ENCODE peak calls at places on chromosome 2, in seven cellular contexts. One of them, this sample, is unnamed.

GRCh38 chr2:10817413-10817812 is 4.8 kb upstream of the PDIA6 start:
- DNase-seq in spleen: peak; percentile 69
- DNase-seq in tibial artery: no peak
- DNase-seq in GM23338: peak; percentile 36
- DNase-seq in naive thymus-derived CD4-positive, alpha-beta T cell: no peak
- DNase-seq in fibroblast of lung: no peak
- DNase-seq in left lung: no peak
- DNase-seq in this sample: no peak

GRCh38 chr2:96470636-96471035 is 34.5 kb downstream of the NEURL3 start:
- DNase-seq in left lung: peak; percentile 85
- DNase-seq in GM23338: peak; percentile 87
- DNase-seq in tibial artery: peak; percentile 26
- DNase-seq in naive thymus-derived CD4-positive, alpha-beta T cell: peak; percentile 13
- DNase-seq in spleen: peak; percentile 82
- DNase-seq in fibroblast of lung: peak; percentile 31
- DNase-seq in this sample: peak; percentile 76

GRCh38 chr2:169141713-169142352 is 72.5 kb downstream of the DHRS9 start:
- DNase-seq in tibial artery: peak; percentile 43
- DNase-seq in GM23338: peak; percentile 90
- DNase-seq in spleen: no peak
- DNase-seq in fibroblast of lung: peak; percentile 57
- DNase-seq in left lung: no peak
- DNase-seq in naive thymus-derived CD4-positive, alpha-beta T cell: peak; percentile 42
- DNase-seq in this sample: peak; percentile 80

GRCh38 chr2:6927186-6927585 is 10.0 kb downstream of the RNF144A start:
- DNase-seq in tibial artery: no peak
- DNase-seq in fibroblast of lung: no peak
- DNase-seq in spleen: no peak
- DNase-seq in left lung: no peak
- DNase-seq in naive thymus-derived CD4-positive, alpha-beta T cell: no peak
- DNase-seq in GM23338: no peak
- DNase-seq in this sample: peak; percentile 76

GRCh38 chr2:27960237-27960912 is 69.8 kb downstream of the BABAM2 start:
- DNase-seq in tibial artery: no peak
- DNase-seq in spleen: no peak
- DNase-seq in naive thymus-derived CD4-positive, alpha-beta T cell: peak; percentile 26
- DNase-seq in left lung: no peak
- DNase-seq in GM23338: no peak
- DNase-seq in fibroblast of lung: peak; percentile 92
- DNase-seq in this sample: no peak

GRCh38 chr2:203808041-203808750 is 59.4 kb upstream of the CTLA4 start:
- DNase-seq in GM23338: peak; percentile 18
- DNase-seq in tibial artery: no peak
- DNase-seq in naive thymus-derived CD4-positive, alpha-beta T cell: no peak
- DNase-seq in spleen: no peak
- DNase-seq in left lung: no peak
- DNase-seq in fibroblast of lung: peak; percentile 90
- DNase-seq in this sample: peak; percentile 75

GRCh38 chr2:189222440-189222839 is 42.9 kb upstream of the COL5A2 start:
- DNase-seq in spleen: no peak
- DNase-seq in left lung: peak; percentile 39
- DNase-seq in naive thymus-derived CD4-positive, alpha-beta T cell: no peak
- DNase-seq in fibroblast of lung: peak; percentile 53
- DNase-seq in GM23338: no peak
- DNase-seq in tibial artery: peak; percentile 38
- DNase-seq in this sample: no peak

GRCh38 chr2:216880509-216881184 is 20.8 kb upstream of the TNP1 start:
- DNase-seq in tibial artery: no peak
- DNase-seq in left lung: peak; percentile 41
- DNase-seq in GM23338: no peak
- DNase-seq in spleen: no peak
- DNase-seq in fibroblast of lung: peak; percentile 72
- DNase-seq in naive thymus-derived CD4-positive, alpha-beta T cell: no peak
- DNase-seq in this sample: peak; percentile 85

GRCh38 chr2:151032741-151033152 is 228.9 kb downstream of the RBM43 start:
- DNase-seq in spleen: no peak
- DNase-seq in left lung: no peak
- DNase-seq in tibial artery: no peak
- DNase-seq in fibroblast of lung: peak; percentile 95
- DNase-seq in GM23338: no peak
- DNase-seq in naive thymus-derived CD4-positive, alpha-beta T cell: no peak
- DNase-seq in this sample: no peak

GRCh38 chr2:18834341-18834740 is 245.0 kb upstream of the NT5C1B start:
- DNase-seq in tibial artery: no peak
- DNase-seq in spleen: no peak
- DNase-seq in naive thymus-derived CD4-positive, alpha-beta T cell: no peak
- DNase-seq in left lung: no peak
- DNase-seq in GM23338: no peak
- DNase-seq in fibroblast of lung: peak; percentile 62
- DNase-seq in this sample: no peak

GRCh38 chr2:110948027-110948687 is 172.6 kb upstream of the BCL2L11 start:
- DNase-seq in fibroblast of lung: peak; percentile 72
- DNase-seq in tibial artery: no peak
- DNase-seq in GM23338: no peak
- DNase-seq in spleen: no peak
- DNase-seq in naive thymus-derived CD4-positive, alpha-beta T cell: no peak
- DNase-seq in left lung: no peak
- DNase-seq in this sample: no peak

GRCh38 chr2:240444464-240444863 is 9.0 kb downstream of the GPC1 start:
- DNase-seq in fibroblast of lung: no peak
- DNase-seq in naive thymus-derived CD4-positive, alpha-beta T cell: no peak
- DNase-seq in spleen: no peak
- DNase-seq in GM23338: no peak
- DNase-seq in tibial artery: no peak
- DNase-seq in left lung: no peak
- DNase-seq in this sample: no peak

GRCh38 chr2:218067523-218067922 is 1.5 kb upstream of the RUFY4 start:
- DNase-seq in fibroblast of lung: no peak
- DNase-seq in GM23338: no peak
- DNase-seq in spleen: no peak
- DNase-seq in tibial artery: no peak
- DNase-seq in left lung: no peak
- DNase-seq in naive thymus-derived CD4-positive, alpha-beta T cell: no peak
- DNase-seq in this sample: no peak

GRCh38 chr2:29747786-29748470 is 173.5 kb downstream of the ALK start:
- DNase-seq in fibroblast of lung: peak; percentile 56
- DNase-seq in tibial artery: no peak
- DNase-seq in spleen: no peak
- DNase-seq in naive thymus-derived CD4-positive, alpha-beta T cell: no peak
- DNase-seq in left lung: no peak
- DNase-seq in GM23338: no peak
- DNase-seq in this sample: no peak

GRCh38 chr2:54944724-54945326 is 105.4 kb downstream of the RTN4 start:
- DNase-seq in fibroblast of lung: no peak
- DNase-seq in left lung: no peak
- DNase-seq in spleen: no peak
- DNase-seq in tibial artery: no peak
- DNase-seq in naive thymus-derived CD4-positive, alpha-beta T cell: no peak
- DNase-seq in GM23338: no peak
- DNase-seq in this sample: no peak

GRCh38 chr2:142914507-142915313 is 37.2 kb downstream of the KYNU start:
- DNase-seq in tibial artery: no peak
- DNase-seq in naive thymus-derived CD4-positive, alpha-beta T cell: no peak
- DNase-seq in spleen: no peak
- DNase-seq in fibroblast of lung: no peak
- DNase-seq in left lung: no peak
- DNase-seq in GM23338: peak; percentile 33
- DNase-seq in this sample: no peak

GRCh38 chr2:69348781-69349180 is 38.2 kb downstream of the GFPT1 start:
- DNase-seq in GM23338: no peak
- DNase-seq in naive thymus-derived CD4-positive, alpha-beta T cell: no peak
- DNase-seq in left lung: no peak
- DNase-seq in spleen: no peak
- DNase-seq in tibial artery: no peak
- DNase-seq in fibroblast of lung: no peak
- DNase-seq in this sample: no peak

GRCh38 chr2:10414591-10414990 is 33.5 kb downstream of the ODC1 start:
- DNase-seq in tibial artery: no peak
- DNase-seq in GM23338: no peak
- DNase-seq in left lung: no peak
- DNase-seq in spleen: no peak
- DNase-seq in fibroblast of lung: no peak
- DNase-seq in naive thymus-derived CD4-positive, alpha-beta T cell: no peak
- DNase-seq in this sample: no peak

GRCh38 chr2:12300019-12300602 is 416.6 kb upstream of the TRIB2 start:
- DNase-seq in naive thymus-derived CD4-positive, alpha-beta T cell: no peak
- DNase-seq in left lung: no peak
- DNase-seq in spleen: no peak
- DNase-seq in tibial artery: no peak
- DNase-seq in fibroblast of lung: no peak
- DNase-seq in GM23338: no peak
- DNase-seq in this sample: no peak

GRCh38 chr2:238875531-238876231 is 27.8 kb downstream of the TWIST2 start:
- DNase-seq in left lung: peak; percentile 62
- DNase-seq in naive thymus-derived CD4-positive, alpha-beta T cell: no peak
- DNase-seq in tibial artery: peak; percentile 70
- DNase-seq in GM23338: no peak
- DNase-seq in fibroblast of lung: peak; percentile 70
- DNase-seq in spleen: peak; percentile 47
- DNase-seq in this sample: no peak

GRCh38 chr2:83826601-83827000 is 632.5 kb downstream of the SUCLG1 start:
- DNase-seq in tibial artery: no peak
- DNase-seq in left lung: no peak
- DNase-seq in naive thymus-derived CD4-positive, alpha-beta T cell: no peak
- DNase-seq in GM23338: no peak
- DNase-seq in spleen: no peak
- DNase-seq in fibroblast of lung: no peak
- DNase-seq in this sample: no peak

GRCh38 chr2:73489053-73489452 is 103.4 kb downstream of the ALMS1 start:
- DNase-seq in fibroblast of lung: no peak
- DNase-seq in GM23338: no peak
- DNase-seq in naive thymus-derived CD4-positive, alpha-beta T cell: no peak
- DNase-seq in spleen: no peak
- DNase-seq in left lung: no peak
- DNase-seq in tibial artery: no peak
- DNase-seq in this sample: no peak

GRCh38 chr2:160229591-160229990 is 29.5 kb upstream of the ITGB6 start:
- DNase-seq in tibial artery: no peak
- DNase-seq in spleen: no peak
- DNase-seq in fibroblast of lung: peak; percentile 43
- DNase-seq in GM23338: no peak
- DNase-seq in left lung: no peak
- DNase-seq in naive thymus-derived CD4-positive, alpha-beta T cell: no peak
- DNase-seq in this sample: no peak

GRCh38 chr2:205107810-205108209 is 562.5 kb downstream of the PARD3B start:
- DNase-seq in naive thymus-derived CD4-positive, alpha-beta T cell: no peak
- DNase-seq in fibroblast of lung: no peak
- DNase-seq in GM23338: no peak
- DNase-seq in left lung: no peak
- DNase-seq in spleen: no peak
- DNase-seq in tibial artery: no peak
- DNase-seq in this sample: no peak

GRCh38 chr2:54077088-54077900 is 38.1 kb upstream of the ACYP2 start:
- DNase-seq in naive thymus-derived CD4-positive, alpha-beta T cell: no peak
- DNase-seq in GM23338: no peak
- DNase-seq in left lung: no peak
- DNase-seq in spleen: no peak
- DNase-seq in tibial artery: no peak
- DNase-seq in fibroblast of lung: no peak
- DNase-seq in this sample: no peak

GRCh38 chr2:200615247-200615646 is 29.4 kb downstream of the AOX1 start:
- DNase-seq in tibial artery: no peak
- DNase-seq in naive thymus-derived CD4-positive, alpha-beta T cell: no peak
- DNase-seq in spleen: no peak
- DNase-seq in fibroblast of lung: peak; percentile 72
- DNase-seq in GM23338: no peak
- DNase-seq in left lung: no peak
- DNase-seq in this sample: no peak

GRCh38 chr2:219245148-219245898 is at the start of the genes GLB1L and STK16:
- DNase-seq in left lung: peak; percentile 98
- DNase-seq in naive thymus-derived CD4-positive, alpha-beta T cell: peak; percentile 84
- DNase-seq in fibroblast of lung: peak; percentile 94
- DNase-seq in tibial artery: peak; percentile 91
- DNase-seq in GM23338: peak; percentile 98
- DNase-seq in spleen: peak; percentile 98
- DNase-seq in this sample: peak; percentile 94

GRCh38 chr2:79909521-79909920 is 395.0 kb downstream of the LRRTM1 start:
- DNase-seq in spleen: no peak
- DNase-seq in tibial artery: no peak
- DNase-seq in left lung: peak; percentile 65
- DNase-seq in GM23338: no peak
- DNase-seq in naive thymus-derived CD4-positive, alpha-beta T cell: no peak
- DNase-seq in fibroblast of lung: no peak
- DNase-seq in this sample: no peak

GRCh38 chr2:143192085-143192484 is 62.9 kb downstream of the ARHGAP15 start:
- DNase-seq in left lung: no peak
- DNase-seq in GM23338: no peak
- DNase-seq in spleen: no peak
- DNase-seq in fibroblast of lung: no peak
- DNase-seq in naive thymus-derived CD4-positive, alpha-beta T cell: no peak
- DNase-seq in tibial artery: no peak
- DNase-seq in this sample: no peak

GRCh38 chr2:234241656-234242445 is 191.3 kb downstream of the SPP2 start:
- DNase-seq in left lung: no peak
- DNase-seq in GM23338: no peak
- DNase-seq in tibial artery: no peak
- DNase-seq in spleen: no peak
- DNase-seq in naive thymus-derived CD4-positive, alpha-beta T cell: no peak
- DNase-seq in fibroblast of lung: peak; percentile 43
- DNase-seq in this sample: no peak
- H3K4me1 ChIP-seq in left lung: no peaks in the 10 kb centered on the region
- H3K4me1 ChIP-seq in GM23338: peaks cover 4% of the 10 kb centered on the region
- H3K4me1 ChIP-seq in tibial artery: no peaks in the 10 kb centered on the region
- H3K4me1 ChIP-seq in spleen: peaks cover 13% of the 10 kb centered on the region
- H3K4me1 ChIP-seq in naive thymus-derived CD4-positive, alpha-beta T cell: peaks cover 9% of the 10 kb centered on the region
- H3K4me1 ChIP-seq in fibroblast of lung: peaks cover 12% of the 10 kb centered on the region
- H3K4me1 ChIP-seq in this sample: no peaks in the 10 kb centered on the region

DNA sequence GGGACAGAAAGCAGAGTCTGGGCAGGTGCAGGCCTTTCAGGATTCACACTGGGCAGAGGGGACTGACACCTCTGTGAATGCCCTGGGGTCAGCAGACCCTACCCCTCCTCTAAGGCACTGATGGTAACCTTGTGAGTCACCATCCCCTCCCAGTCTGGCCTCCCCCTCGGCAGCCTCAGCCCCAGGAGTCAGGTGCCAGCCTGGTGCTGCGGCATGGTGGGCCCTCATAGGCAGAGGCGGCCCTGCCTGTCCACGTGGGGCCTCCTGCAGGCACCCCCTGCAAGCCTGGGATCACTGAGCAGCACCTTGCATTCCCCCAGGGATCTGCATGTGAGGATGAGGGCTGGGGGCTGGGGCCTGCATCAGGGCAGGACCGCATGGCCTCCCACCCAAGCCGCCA is 4.8 kb upstream of the GPR17 start:
- DNase-seq in spleen: no peak
- DNase-seq in GM23338: no peak
- DNase-seq in naive thymus-derived CD4-positive, alpha-beta T cell: no peak
- DNase-seq in fibroblast of lung: no peak
- DNase-seq in left lung: no peak
- DNase-seq in tibial artery: no peak
- DNase-seq in this sample: no peak
- H3K4me3 ChIP-seq in spleen: no peak overlapping the region
- H3K4me3 ChIP-seq in GM23338: no peak overlapping the region
- H3K4me3 ChIP-seq in naive thymus-derived CD4-positive, alpha-beta T cell: peak overlapping the region; percentile 64
- H3K4me3 ChIP-seq in fibroblast of lung: no peak overlapping the region
- H3K4me3 ChIP-seq in left lung: no peak overlapping the region
- H3K4me3 ChIP-seq in tibial artery: no peak overlapping the region
- H3K4me3 ChIP-seq in this sample: no peak overlapping the region

GRCh38 chr2:121478996-121479735 is 51.5 kb upstream of the RNU4ATAC start:
- DNase-seq in left lung: no peak
- DNase-seq in spleen: no peak
- DNase-seq in naive thymus-derived CD4-positive, alpha-beta T cell: no peak
- DNase-seq in GM23338: no peak
- DNase-seq in tibial artery: no peak
- DNase-seq in fibroblast of lung: peak; percentile 45
- DNase-seq in this sample: no peak
- H3K4me1 ChIP-seq in left lung: peaks cover 16% of the 10 kb centered on the region
- H3K4me1 ChIP-seq in spleen: peaks cover 33% of the 10 kb centered on the region
- H3K4me1 ChIP-seq in naive thymus-derived CD4-positive, alpha-beta T cell: no peaks in the 10 kb centered on the region
- H3K4me1 ChIP-seq in GM23338: peaks cover 10% of the 10 kb centered on the region
- H3K4me1 ChIP-seq in tibial artery: peaks cover 6% of the 10 kb centered on the region
- H3K4me1 ChIP-seq in fibroblast of lung: peaks cover 7% of the 10 kb centered on the region
- H3K4me1 ChIP-seq in this sample: peaks cover 20% of the 10 kb centered on the region

GRCh38 chr2:237488295-237488694 is 1.2 kb downstream of the MLPH start:
- DNase-seq in fibroblast of lung: no peak
- DNase-seq in left lung: no peak
- DNase-seq in tibial artery: no peak
- DNase-seq in naive thymus-derived CD4-positive, alpha-beta T cell: no peak
- DNase-seq in GM23338: no peak
- DNase-seq in spleen: peak; percentile 41
- DNase-seq in this sample: no peak
- H3K4me3 ChIP-seq in fibroblast of lung: no peak overlapping the region
- H3K4me3 ChIP-seq in left lung: peak overlapping the region; percentile 37
- H3K4me3 ChIP-seq in tibial artery: no peak overlapping the region
- H3K4me3 ChIP-seq in naive thymus-derived CD4-positive, alpha-beta T cell: no peak overlapping the region
- H3K4me3 ChIP-seq in GM23338: no peak overlapping the region
- H3K4me3 ChIP-seq in spleen: no peak overlapping the region
- H3K4me3 ChIP-seq in this sample: no peak overlapping the region

This sample was measured in testis.